ENCODE peak calls at places on chromosomes 1 and 21, in seven cellular contexts. One of them, this sample, is unnamed.
A peak's percentile ranks its signal among the peaks of the same experiment; 100 is the strongest.

GRCh38 chr1:87644500-87645245 is 316.0 kb downstream of the LMO4 start:
- DNase-seq in transverse colon: no peak
- DNase-seq in esophagus squamous epithelium: no peak
- DNase-seq in OCI-LY7: no peak
- DNase-seq in upper lobe of right lung: no peak
- DNase-seq in tibial artery: no peak
- DNase-seq in neuronal stem cell: no peak
- DNase-seq in this sample: no peak

GRCh38 chr1:211378844-211379243 is 52.2 kb downstream of the TRAF5 start:
- DNase-seq in transverse colon: no peak
- DNase-seq in esophagus squamous epithelium: no peak
- DNase-seq in OCI-LY7: no peak
- DNase-seq in upper lobe of right lung: no peak
- DNase-seq in tibial artery: no peak
- DNase-seq in neuronal stem cell: no peak
- DNase-seq in this sample: no peak

GRCh38 chr1:109838838-109839240 is 71.8 kb upstream of the CSF1 start:
- DNase-seq in transverse colon: no peak
- DNase-seq in esophagus squamous epithelium: no peak
- DNase-seq in OCI-LY7: no peak
- DNase-seq in upper lobe of right lung: no peak
- DNase-seq in tibial artery: no peak
- DNase-seq in neuronal stem cell: no peak
- DNase-seq in this sample: no peak

GRCh38 chr1:226825037-226825745 is 45.2 kb upstream of the PSEN2 start:
- DNase-seq in transverse colon: no peak
- DNase-seq in esophagus squamous epithelium: no peak
- DNase-seq in OCI-LY7: no peak
- DNase-seq in upper lobe of right lung: no peak
- DNase-seq in tibial artery: no peak
- DNase-seq in neuronal stem cell: no peak
- DNase-seq in this sample: no peak

GRCh38 chr21:32687946-32688345 is 39.9 kb downstream of the SYNJ1 start:
- DNase-seq in transverse colon: no peak
- DNase-seq in esophagus squamous epithelium: no peak
- DNase-seq in OCI-LY7: peak; percentile 11
- DNase-seq in upper lobe of right lung: no peak
- DNase-seq in tibial artery: no peak
- DNase-seq in neuronal stem cell: no peak
- DNase-seq in this sample: no peak

GRCh38 chr1:162823771-162824525 is 33.4 kb downstream of the HSD17B7 start:
- DNase-seq in transverse colon: no peak
- DNase-seq in esophagus squamous epithelium: no peak
- DNase-seq in OCI-LY7: no peak
- DNase-seq in upper lobe of right lung: no peak
- DNase-seq in tibial artery: no peak
- DNase-seq in neuronal stem cell: no peak
- DNase-seq in this sample: no peak

GRCh38 chr1:16351449-16351993 is 759 bp downstream of the FBXO42 start:
- DNase-seq in transverse colon: no peak
- DNase-seq in esophagus squamous epithelium: no peak
- DNase-seq in OCI-LY7: peak; percentile 8
- DNase-seq in upper lobe of right lung: no peak
- DNase-seq in tibial artery: peak; percentile 18
- DNase-seq in neuronal stem cell: no peak
- DNase-seq in this sample: no peak

GRCh38 chr1:34758751-34759150 is 789 bp upstream of the GJB4 start:
- DNase-seq in transverse colon: no peak
- DNase-seq in esophagus squamous epithelium: no peak
- DNase-seq in OCI-LY7: no peak
- DNase-seq in upper lobe of right lung: no peak
- DNase-seq in tibial artery: no peak
- DNase-seq in neuronal stem cell: no peak
- DNase-seq in this sample: no peak

GRCh38 chr1:199758626-199759255 is 268.8 kb upstream of the NR5A2 start:
- DNase-seq in transverse colon: no peak
- DNase-seq in esophagus squamous epithelium: no peak
- DNase-seq in OCI-LY7: no peak
- DNase-seq in upper lobe of right lung: no peak
- DNase-seq in tibial artery: no peak
- DNase-seq in neuronal stem cell: no peak
- DNase-seq in this sample: no peak

GRCh38 chr1:70896224-70896623 is 151.4 kb downstream of the PTGER3 start:
- DNase-seq in transverse colon: no peak
- DNase-seq in esophagus squamous epithelium: no peak
- DNase-seq in OCI-LY7: peak; percentile 5
- DNase-seq in upper lobe of right lung: no peak
- DNase-seq in tibial artery: no peak
- DNase-seq in neuronal stem cell: no peak
- DNase-seq in this sample: no peak

GRCh38 chr1:156629825-156630449 is 10.7 kb downstream of the HAPLN2 start:
- DNase-seq in transverse colon: no peak
- DNase-seq in esophagus squamous epithelium: no peak
- DNase-seq in OCI-LY7: peak; percentile 27
- DNase-seq in upper lobe of right lung: no peak
- DNase-seq in tibial artery: no peak
- DNase-seq in neuronal stem cell: no peak
- DNase-seq in this sample: no peak

GRCh38 chr1:61323681-61324328 is 241.4 kb downstream of the NFIA start:
- DNase-seq in transverse colon: no peak
- DNase-seq in esophagus squamous epithelium: no peak
- DNase-seq in OCI-LY7: no peak
- DNase-seq in upper lobe of right lung: no peak
- DNase-seq in tibial artery: no peak
- DNase-seq in neuronal stem cell: no peak
- DNase-seq in this sample: no peak

GRCh38 chr1:103529746-103530145 is 4.2 kb downstream of the RNPC3 start:
- DNase-seq in transverse colon: no peak
- DNase-seq in esophagus squamous epithelium: no peak
- DNase-seq in OCI-LY7: no peak
- DNase-seq in upper lobe of right lung: no peak
- DNase-seq in tibial artery: no peak
- DNase-seq in neuronal stem cell: no peak
- DNase-seq in this sample: no peak

GRCh38 chr1:104624538-104624937 is 874.8 kb downstream of the AMY1C start:
- DNase-seq in transverse colon: no peak
- DNase-seq in esophagus squamous epithelium: no peak
- DNase-seq in OCI-LY7: no peak
- DNase-seq in upper lobe of right lung: no peak
- DNase-seq in tibial artery: no peak
- DNase-seq in neuronal stem cell: no peak
- DNase-seq in this sample: no peak

GRCh38 chr1:167456926-167457325 is 61.4 kb downstream of the CD247 start:
- DNase-seq in transverse colon: no peak
- DNase-seq in esophagus squamous epithelium: no peak
- DNase-seq in OCI-LY7: no peak
- DNase-seq in upper lobe of right lung: no peak
- DNase-seq in tibial artery: no peak
- DNase-seq in neuronal stem cell: no peak
- DNase-seq in this sample: no peak

GRCh38 chr1:179353546-179353945 is 12.2 kb upstream of the AXDND1 start:
- DNase-seq in transverse colon: no peak
- DNase-seq in esophagus squamous epithelium: no peak
- DNase-seq in OCI-LY7: no peak
- DNase-seq in upper lobe of right lung: no peak
- DNase-seq in tibial artery: peak; percentile 63
- DNase-seq in neuronal stem cell: no peak
- DNase-seq in this sample: no peak

GRCh38 chr1:45569962-45570581 is 13.8 kb upstream of the NASP start:
- DNase-seq in transverse colon: peak; percentile 76
- DNase-seq in esophagus squamous epithelium: no peak
- DNase-seq in OCI-LY7: peak; percentile 77
- DNase-seq in upper lobe of right lung: no peak
- DNase-seq in tibial artery: peak; percentile 55
- DNase-seq in neuronal stem cell: peak; percentile 75
- DNase-seq in this sample: peak; percentile 79

GRCh38 chr1:101302831-101303511 is 66.2 kb downstream of the S1PR1 start:
- DNase-seq in transverse colon: no peak
- DNase-seq in esophagus squamous epithelium: no peak
- DNase-seq in OCI-LY7: no peak
- DNase-seq in upper lobe of right lung: no peak
- DNase-seq in tibial artery: no peak
- DNase-seq in neuronal stem cell: no peak
- DNase-seq in this sample: no peak
- H3K27ac ChIP-seq in transverse colon: no peak overlapping the region
- H3K27ac ChIP-seq in esophagus squamous epithelium: no peak overlapping the region
- H3K27ac ChIP-seq in OCI-LY7: no peak overlapping the region
- H3K27ac ChIP-seq in upper lobe of right lung: no peak overlapping the region
- H3K27ac ChIP-seq in tibial artery: no peak overlapping the region
- H3K27ac ChIP-seq in neuronal stem cell: no peak overlapping the region
- H3K27ac ChIP-seq in this sample: no peak overlapping the region

DNA sequence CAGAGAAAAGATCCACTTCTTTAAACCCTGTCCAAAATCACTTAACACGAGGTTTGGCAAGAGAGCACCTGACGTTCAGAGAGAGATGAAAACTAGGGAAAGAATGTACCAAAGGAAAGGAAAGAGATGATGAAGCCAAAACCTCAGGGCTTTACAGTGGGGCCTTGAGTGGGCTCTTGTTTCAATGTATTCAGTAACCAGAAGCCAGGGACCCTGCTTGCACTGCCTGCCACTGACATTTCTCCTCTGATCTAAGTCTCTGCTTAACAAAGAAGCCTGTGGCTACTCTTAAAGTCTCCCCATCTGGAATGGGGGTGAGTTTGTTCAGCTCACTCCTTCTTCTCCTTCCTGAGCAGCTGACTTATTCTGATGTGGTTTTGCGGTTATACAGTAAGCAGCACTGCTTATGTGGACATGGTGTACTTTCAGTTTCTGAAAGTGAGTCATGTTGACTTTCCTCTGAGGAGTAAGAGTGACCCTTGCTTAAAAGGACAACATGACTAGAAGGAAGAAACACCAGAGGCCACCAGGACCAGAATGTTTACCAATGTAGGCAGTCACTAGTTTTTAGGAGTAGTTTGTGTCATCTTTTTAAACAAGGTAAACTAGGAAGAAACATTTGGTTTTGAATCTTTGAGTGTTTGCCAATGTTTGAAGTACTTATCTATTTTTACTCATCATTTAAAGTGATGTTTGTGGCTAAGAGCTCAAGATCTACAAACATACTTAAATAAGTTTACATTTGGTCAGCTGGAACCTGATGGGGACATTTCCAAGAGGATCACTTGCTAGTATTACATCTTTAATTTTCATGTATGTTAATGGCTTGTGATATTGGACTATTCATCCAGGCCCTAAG is 87.4 kb downstream of the FASLG start:
- DNase-seq in transverse colon: no peak
- DNase-seq in esophagus squamous epithelium: no peak
- DNase-seq in OCI-LY7: peak; percentile 90
- DNase-seq in upper lobe of right lung: no peak
- DNase-seq in tibial artery: no peak
- DNase-seq in neuronal stem cell: no peak
- DNase-seq in this sample: no peak
- H3K27ac ChIP-seq in transverse colon: peak overlapping the region; percentile 75
- H3K27ac ChIP-seq in esophagus squamous epithelium: peak overlapping the region; percentile 69
- H3K27ac ChIP-seq in OCI-LY7: peak overlapping the region; percentile 42
- H3K27ac ChIP-seq in upper lobe of right lung: peak overlapping the region; percentile 76
- H3K27ac ChIP-seq in tibial artery: peak overlapping the region; percentile 15
- H3K27ac ChIP-seq in neuronal stem cell: no peak overlapping the region
- H3K27ac ChIP-seq in this sample: no peak overlapping the region

DNA sequence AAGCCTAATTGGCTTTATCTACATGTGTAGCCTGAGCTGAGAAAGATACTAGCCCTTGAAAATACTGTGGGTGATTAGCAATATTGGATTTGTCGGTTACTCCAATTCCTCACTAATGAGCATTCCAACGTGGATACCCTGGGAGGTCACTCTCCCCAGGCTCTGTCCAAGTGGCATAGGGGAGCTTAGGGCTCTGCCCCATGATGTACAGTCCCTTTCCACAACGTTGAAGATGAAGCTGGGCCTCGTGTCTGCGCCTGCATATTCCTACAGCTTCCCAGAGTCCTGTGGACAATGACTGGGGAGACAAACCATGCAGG is 2.6 kb downstream of the RCC1 start:
- DNase-seq in transverse colon: no peak
- DNase-seq in esophagus squamous epithelium: no peak
- DNase-seq in OCI-LY7: peak; percentile 10
- DNase-seq in upper lobe of right lung: no peak
- DNase-seq in tibial artery: no peak
- DNase-seq in neuronal stem cell: no peak
- DNase-seq in this sample: no peak
- H3K27ac ChIP-seq in transverse colon: peak overlapping the region; percentile 88
- H3K27ac ChIP-seq in esophagus squamous epithelium: peak overlapping the region; percentile 92
- H3K27ac ChIP-seq in OCI-LY7: peak overlapping the region; percentile 94
- H3K27ac ChIP-seq in upper lobe of right lung: peak overlapping the region; percentile 91
- H3K27ac ChIP-seq in tibial artery: peak overlapping the region; percentile 79
- H3K27ac ChIP-seq in neuronal stem cell: peak overlapping the region; percentile 62
- H3K27ac ChIP-seq in this sample: peak overlapping the region; percentile 77

GRCh38 chr1:235327559-235328270 is at the start of gene ARID4B:
- DNase-seq in transverse colon: no peak
- DNase-seq in esophagus squamous epithelium: peak; percentile 56
- DNase-seq in OCI-LY7: no peak
- DNase-seq in upper lobe of right lung: peak; percentile 90
- DNase-seq in tibial artery: no peak
- DNase-seq in neuronal stem cell: no peak
- DNase-seq in this sample: no peak

GRCh38 chr1:235325854-235326253 is 2.1 kb downstream of the ARID4B start:
- DNase-seq in transverse colon: no peak
- DNase-seq in esophagus squamous epithelium: no peak
- DNase-seq in OCI-LY7: no peak
- DNase-seq in upper lobe of right lung: no peak
- DNase-seq in tibial artery: no peak
- DNase-seq in neuronal stem cell: no peak
- DNase-seq in this sample: no peak

GRCh38 chr1:235324296-235324695 is 3.7 kb downstream of the ARID4B start:
- DNase-seq in transverse colon: no peak
- DNase-seq in esophagus squamous epithelium: no peak
- DNase-seq in OCI-LY7: no peak
- DNase-seq in upper lobe of right lung: no peak
- DNase-seq in tibial artery: no peak
- DNase-seq in neuronal stem cell: no peak
- DNase-seq in this sample: no peak

GRCh38 chr1:235326719-235327558 is 1.0 kb downstream of the ARID4B start:
- DNase-seq in transverse colon: peak; percentile 44
- DNase-seq in esophagus squamous epithelium: no peak
- DNase-seq in OCI-LY7: peak; percentile 73
- DNase-seq in upper lobe of right lung: peak; percentile 74
- DNase-seq in tibial artery: peak; percentile 37
- DNase-seq in neuronal stem cell: peak; percentile 17
- DNase-seq in this sample: peak; percentile 61

GRCh38 chr1:235325139-235325538 is 2.8 kb downstream of the ARID4B start:
- DNase-seq in transverse colon: no peak
- DNase-seq in esophagus squamous epithelium: no peak
- DNase-seq in OCI-LY7: no peak
- DNase-seq in upper lobe of right lung: no peak
- DNase-seq in tibial artery: no peak
- DNase-seq in neuronal stem cell: no peak
- DNase-seq in this sample: no peak
- H3K27ac ChIP-seq in transverse colon: peak overlapping the region; percentile 95
- H3K27ac ChIP-seq in esophagus squamous epithelium: no peak overlapping the region
- H3K27ac ChIP-seq in OCI-LY7: peak overlapping the region; percentile 72
- H3K27ac ChIP-seq in upper lobe of right lung: no peak overlapping the region
- H3K27ac ChIP-seq in tibial artery: no peak overlapping the region
- H3K27ac ChIP-seq in neuronal stem cell: no peak overlapping the region
- H3K27ac ChIP-seq in this sample: no peak overlapping the region

GRCh38 chr1:26728645-26729044 is 32.8 kb downstream of the ARID1A start:
- DNase-seq in transverse colon: no peak
- DNase-seq in esophagus squamous epithelium: no peak
- DNase-seq in OCI-LY7: no peak
- DNase-seq in upper lobe of right lung: no peak
- DNase-seq in tibial artery: no peak
- DNase-seq in neuronal stem cell: no peak
- DNase-seq in this sample: no peak
- H3K27ac ChIP-seq in transverse colon: no peak overlapping the region
- H3K27ac ChIP-seq in esophagus squamous epithelium: peak overlapping the region; percentile 27
- H3K27ac ChIP-seq in OCI-LY7: no peak overlapping the region
- H3K27ac ChIP-seq in upper lobe of right lung: no peak overlapping the region
- H3K27ac ChIP-seq in tibial artery: no peak overlapping the region
- H3K27ac ChIP-seq in neuronal stem cell: no peak overlapping the region
- H3K27ac ChIP-seq in this sample: no peak overlapping the region